ENCODE peak calls at places on chromosomes 3 and 15, in five cellular contexts. M is left lobe of liver, Y is amniotic stem cell, O is T-helper 9 cell, J is tibial nerve. X is an unnamed sample.

GRCh38 chr3:14614189-14614588 is 37.4 kb upstream of the CCDC174 start:
- DNase-seq in M (no peak), J (no peak), Y (no peak), O (no peak), X (no peak)

GRCh38 chr3:177537612-177538011 is 340.3 kb upstream of the TBL1XR1 start:
- DNase-seq in M (no peak), J (no peak), Y (no peak), O (no peak), X (no peak)

GRCh38 chr3:105868450-105868744 is 415 bp downstream of the CBLB start:
- DNase-seq in Y (peak), O (peak), J (peak), M (no peak), X (peak)

GRCh38 chr3:42063886-42064285 is 27.3 kb upstream of the TRAK1 start:
- DNase-seq in Y (peak), M (no peak), O (no peak), J (no peak), X (no peak)

GRCh38 chr3:138354376-138354775 is 6.0 kb downstream of the MRAS start:
- DNase-seq in M (no peak), Y (no peak), J (no peak), O (no peak), X (peak)

GRCh38 chr15:68312701-68313204 is 35.2 kb downstream of the FEM1B start:
- DNase-seq in J (no peak), M (peak), O (no peak), Y (no peak), X (peak)

GRCh38 chr3:30198162-30198561 is 408.2 kb upstream of the TGFBR2 start:
- DNase-seq in J (no peak), Y (no peak), O (no peak), M (no peak), X (no peak)

GRCh38 chr15:63872759-63873510 is 39.2 kb upstream of the HERC1 start:
- DNase-seq in M (no peak), Y (no peak), J (no peak), O (no peak), X (no peak)

GRCh38 chr3:129101370-129102138 is 20.1 kb downstream of the RAB43 start:
- DNase-seq in Y (no peak), J (no peak), O (no peak), M (no peak), X (no peak)

GRCh38 chr3:184291044-184291737 is 7.8 kb upstream of the PSMD2 start:
- DNase-seq in J (no peak), Y (no peak), O (no peak), M (no peak), X (no peak)

GRCh38 chr3:170467007-170467406 is 48.3 kb downstream of the CLDN11 start:
- DNase-seq in M (no peak), J (peak), O (no peak), Y (no peak), X (no peak)

GRCh38 chr3:170410428-170411029 is 8.1 kb upstream of the CLDN11 start:
- DNase-seq in J (no peak), O (no peak), M (no peak), Y (no peak), X (no peak)

GRCh38 chr3:57952208-57952631 is 56.0 kb upstream of the FLNB start:
- DNase-seq in M (no peak), Y (peak), O (no peak), J (no peak), X (peak)

GRCh38 chr3:116270053-116270452 is 175.2 kb downstream of the LSAMP start:
- DNase-seq in Y (no peak), J (no peak), O (no peak), M (no peak), X (no peak)

GRCh38 chr15:29920515-29920914 is 98.2 kb upstream of the TJP1 start:
- DNase-seq in M (no peak), O (no peak), J (no peak), Y (no peak), X (no peak)

GRCh38 chr15:70783610-70784021 is 20.3 kb upstream of the UACA start:
- DNase-seq in J (no peak), O (no peak), M (no peak), Y (peak), X (no peak)

GRCh38 chr3:113194747-113195400 is 16.5 kb upstream of the BOC start:
- DNase-seq in Y (no peak), O (no peak), J (no peak), M (no peak), X (no peak)

GRCh38 chr15:85443593-85444328 is 63.4 kb downstream of the AKAP13 start:
- DNase-seq in Y (no peak), O (no peak), J (no peak), M (no peak), X (no peak)

GRCh38 chr3:124246949-124247348 is 255.0 kb upstream of the ROPN1 start:
- DNase-seq in M (no peak), Y (no peak), J (no peak), O (no peak), X (no peak)

GRCh38 chr3:151976211-151977050 is 103.0 kb downstream of the SUCNR1 start:
- DNase-seq in M (no peak), O (no peak), J (no peak), Y (peak), X (no peak)

GRCh38 chr15:49155110-49155833 is at the start of gene COPS2:
- DNase-seq in O (peak), Y (peak), J (peak), M (peak), X (peak)

GRCh38 chr3:43996379-43997301 is 245.0 kb upstream of the TOPAZ1 start:
- DNase-seq in Y (no peak), J (no peak), O (no peak), M (no peak), X (no peak)

GRCh38 chr3:6124875-6125274 is 736.0 kb upstream of the GRM7 start:
- DNase-seq in M (no peak), Y (no peak), J (no peak), O (no peak), X (no peak)

GRCh38 chr3:125470671-125471070 is 49.3 kb downstream of the SNX4 start:
- DNase-seq in Y (no peak), J (no peak), O (no peak), M (no peak), X (no peak)

GRCh38 chr3:126478581-126479310 is 3.1 kb upstream of the ZXDC start:
- DNase-seq in M (no peak), O (no peak), Y (no peak), J (no peak), X (no peak)

GRCh38 chr3:111070772-111071256 is 802 bp upstream of the NECTIN3 start:
- DNase-seq in M (no peak), O (peak), J (no peak), Y (no peak), X (no peak)

GRCh38 chr15:74613953-74614743 is 1.5 kb upstream of the CLK3 start:
- DNase-seq in O (no peak), M (no peak), J (no peak), Y (no peak), X (no peak)

GRCh38 chr15:63044645-63045437 is 2.3 kb downstream of the TPM1 start:
- DNase-seq in M (no peak), Y (no peak), J (no peak), O (no peak), X (no peak)

GRCh38 chr15:29322407-29322806 is 52.8 kb upstream of the NSMCE3 start:
- DNase-seq in Y (no peak), J (no peak), O (no peak), M (no peak), X (no peak)

GRCh38 chr3:22326305-22326704 is 575.3 kb upstream of the ZNF385D start:
- DNase-seq in J (no peak), Y (no peak), O (no peak), M (no peak), X (no peak)

X was measured in adrenal gland.